ENCODE peak calls at places on chromosomes 4 and X, in seven cellular contexts. One of them, this sample, is unnamed.
A peak's percentile ranks its signal among the peaks of the same experiment; 100 is the strongest.

GRCh38 chr4:52823478-52824092 is 38.5 kb upstream of the RASL11B start:
- DNase-seq in SK-N-SH: no peak
- DNase-seq in HCT116: peak; percentile 54
- DNase-seq in K562: no peak
- DNase-seq in HepG2: no peak
- DNase-seq in H1: no peak
- DNase-seq in GM12878: no peak
- DNase-seq in this sample: no peak

GRCh38 chr4:153541426-153542096 is 75.4 kb downstream of the TMEM131L start:
- DNase-seq in SK-N-SH: no peak
- DNase-seq in HCT116: no peak
- DNase-seq in K562: no peak
- DNase-seq in HepG2: no peak
- DNase-seq in H1: no peak
- DNase-seq in GM12878: no peak
- DNase-seq in this sample: no peak

GRCh38 chrX:134632386-134632785 is 25.9 kb downstream of the PLAC1 start:
- DNase-seq in SK-N-SH: no peak
- DNase-seq in HCT116: no peak
- DNase-seq in K562: no peak
- DNase-seq in HepG2: no peak
- DNase-seq in H1: no peak
- DNase-seq in GM12878: no peak
- DNase-seq in this sample: no peak

GRCh38 chrX:21907250-21907649 is 33.3 kb upstream of the SMS start:
- DNase-seq in SK-N-SH: no peak
- DNase-seq in HCT116: no peak
- DNase-seq in K562: no peak
- DNase-seq in HepG2: no peak
- DNase-seq in H1: no peak
- DNase-seq in GM12878: no peak
- DNase-seq in this sample: no peak

GRCh38 chr4:8238061-8238511 is 31.5 kb upstream of the HTRA3 start:
- DNase-seq in SK-N-SH: no peak
- DNase-seq in HCT116: no peak
- DNase-seq in K562: no peak
- DNase-seq in HepG2: no peak
- DNase-seq in H1: peak; percentile 63
- DNase-seq in GM12878: no peak
- DNase-seq in this sample: no peak

GRCh38 chrX:46959101-46959500 is 46.9 kb downstream of the JADE3 start:
- DNase-seq in SK-N-SH: no peak
- DNase-seq in HCT116: no peak
- DNase-seq in K562: no peak
- DNase-seq in HepG2: no peak
- DNase-seq in H1: no peak
- DNase-seq in GM12878: no peak
- DNase-seq in this sample: no peak

GRCh38 chr4:25290490-25291067 is 22.0 kb upstream of the ZCCHC4 start:
- DNase-seq in SK-N-SH: no peak
- DNase-seq in HCT116: no peak
- DNase-seq in K562: no peak
- DNase-seq in HepG2: peak; percentile 44
- DNase-seq in H1: no peak
- DNase-seq in GM12878: no peak
- DNase-seq in this sample: no peak

GRCh38 chr4:5874811-5875465 is 17.9 kb downstream of the CRMP1 start:
- DNase-seq in SK-N-SH: no peak
- DNase-seq in HCT116: no peak
- DNase-seq in K562: no peak
- DNase-seq in HepG2: no peak
- DNase-seq in H1: no peak
- DNase-seq in GM12878: no peak
- DNase-seq in this sample: no peak

GRCh38 chr4:144611850-144612249 is 34.1 kb upstream of the HHIP start:
- DNase-seq in SK-N-SH: peak; percentile 25
- DNase-seq in HCT116: peak; percentile 26
- DNase-seq in K562: peak; percentile 24
- DNase-seq in HepG2: peak; percentile 1
- DNase-seq in H1: peak; percentile 52
- DNase-seq in GM12878: no peak
- DNase-seq in this sample: peak; percentile 6

GRCh38 chr4:8210631-8211030 is 11.5 kb downstream of the SH3TC1 start:
- DNase-seq in SK-N-SH: no peak
- DNase-seq in HCT116: no peak
- DNase-seq in K562: no peak
- DNase-seq in HepG2: no peak
- DNase-seq in H1: no peak
- DNase-seq in GM12878: no peak
- DNase-seq in this sample: no peak

GRCh38 chrX:100946521-100946920 is 17.8 kb upstream of the XKRX start:
- DNase-seq in SK-N-SH: no peak
- DNase-seq in HCT116: no peak
- DNase-seq in K562: no peak
- DNase-seq in HepG2: no peak
- DNase-seq in H1: no peak
- DNase-seq in GM12878: no peak
- DNase-seq in this sample: no peak

GRCh38 chr4:995311-996026 is 2.3 kb upstream of the SLC26A1 start:
- DNase-seq in SK-N-SH: peak; percentile 41
- DNase-seq in HCT116: no peak
- DNase-seq in K562: no peak
- DNase-seq in HepG2: no peak
- DNase-seq in H1: no peak
- DNase-seq in GM12878: no peak
- DNase-seq in this sample: no peak

GRCh38 chr4:88549815-88550214 is 26.2 kb upstream of the PYURF start:
- DNase-seq in SK-N-SH: no peak
- DNase-seq in HCT116: no peak
- DNase-seq in K562: no peak
- DNase-seq in HepG2: no peak
- DNase-seq in H1: no peak
- DNase-seq in GM12878: no peak
- DNase-seq in this sample: no peak

GRCh38 chrX:39749728-39750127 is 348.0 kb downstream of the BCOR start:
- DNase-seq in SK-N-SH: no peak
- DNase-seq in HCT116: no peak
- DNase-seq in K562: no peak
- DNase-seq in HepG2: no peak
- DNase-seq in H1: no peak
- DNase-seq in GM12878: no peak
- DNase-seq in this sample: no peak

GRCh38 chr4:103478210-103478609 is 241.6 kb downstream of the TACR3 start:
- DNase-seq in SK-N-SH: no peak
- DNase-seq in HCT116: no peak
- DNase-seq in K562: no peak
- DNase-seq in HepG2: no peak
- DNase-seq in H1: no peak
- DNase-seq in GM12878: no peak
- DNase-seq in this sample: no peak

GRCh38 chr4:53914313-53915016 is 149.9 kb downstream of the CHIC2 start:
- DNase-seq in SK-N-SH: no peak
- DNase-seq in HCT116: no peak
- DNase-seq in K562: no peak
- DNase-seq in HepG2: no peak
- DNase-seq in H1: no peak
- DNase-seq in GM12878: no peak
- DNase-seq in this sample: peak; percentile 21

GRCh38 chr4:53913771-53914170 is 150.6 kb downstream of the CHIC2 start:
- DNase-seq in SK-N-SH: no peak
- DNase-seq in HCT116: no peak
- DNase-seq in K562: no peak
- DNase-seq in HepG2: no peak
- DNase-seq in H1: no peak
- DNase-seq in GM12878: no peak
- DNase-seq in this sample: no peak

GRCh38 chr4:53919605-53920004 is 144.8 kb downstream of the CHIC2 start:
- DNase-seq in SK-N-SH: no peak
- DNase-seq in HCT116: no peak
- DNase-seq in K562: no peak
- DNase-seq in HepG2: no peak
- DNase-seq in H1: no peak
- DNase-seq in GM12878: no peak
- DNase-seq in this sample: no peak

GRCh38 chr4:53917719-53918118 is 146.7 kb downstream of the CHIC2 start:
- DNase-seq in SK-N-SH: no peak
- DNase-seq in HCT116: no peak
- DNase-seq in K562: no peak
- DNase-seq in HepG2: no peak
- DNase-seq in H1: no peak
- DNase-seq in GM12878: no peak
- DNase-seq in this sample: no peak

GRCh38 chr4:53916431-53916889 is 147.9 kb downstream of the CHIC2 start:
- DNase-seq in SK-N-SH: no peak
- DNase-seq in HCT116: no peak
- DNase-seq in K562: no peak
- DNase-seq in HepG2: no peak
- DNase-seq in H1: no peak
- DNase-seq in GM12878: no peak
- DNase-seq in this sample: no peak
- TF ChIP-seq MAX in SK-N-SH: no peak
- TF ChIP-seq MAX in HCT116: no peak
- TF ChIP-seq MAX in K562: no peak
- TF ChIP-seq MAX in HepG2: no peak
- TF ChIP-seq MAX in H1: no peak
- TF ChIP-seq MAX in GM12878: no peak
- TF ChIP-seq MAX in this sample: no peak

GRCh38 chr4:55866973-55867574 is 13.6 kb downstream of the EXOC1 start:
- DNase-seq in SK-N-SH: peak; percentile 36
- DNase-seq in HCT116: peak; percentile 51
- DNase-seq in K562: peak; percentile 47
- DNase-seq in HepG2: peak; percentile 65
- DNase-seq in H1: no peak
- DNase-seq in GM12878: peak; percentile 38
- DNase-seq in this sample: peak; percentile 61
- H3K27ac ChIP-seq in SK-N-SH: no peak overlapping the region
- H3K27ac ChIP-seq in HCT116: peak overlapping the region; percentile 49
- H3K27ac ChIP-seq in K562: peak overlapping the region; percentile 64
- H3K27ac ChIP-seq in HepG2: no peak overlapping the region
- H3K27ac ChIP-seq in H1: no peak overlapping the region
- H3K27ac ChIP-seq in GM12878: peak overlapping the region; percentile 31
- H3K27ac ChIP-seq in this sample: no peak overlapping the region

GRCh38 chr4:33150139-33150538 is 2430.0 kb downstream of the PCDH7 start:
- DNase-seq in SK-N-SH: no peak
- DNase-seq in HCT116: no peak
- DNase-seq in K562: no peak
- DNase-seq in HepG2: no peak
- DNase-seq in H1: no peak
- DNase-seq in GM12878: no peak
- DNase-seq in this sample: no peak
- TF ChIP-seq MAX in SK-N-SH: no peak
- TF ChIP-seq MAX in HCT116: no peak
- TF ChIP-seq MAX in K562: no peak
- TF ChIP-seq MAX in HepG2: no peak
- TF ChIP-seq MAX in H1: no peak
- TF ChIP-seq MAX in GM12878: no peak
- TF ChIP-seq MAX in this sample: no peak

GRCh38 chrX:118418811-118419251 is 72.9 kb downstream of the WDR44 start:
- DNase-seq in SK-N-SH: no peak
- DNase-seq in HCT116: no peak
- DNase-seq in K562: no peak
- DNase-seq in HepG2: no peak
- DNase-seq in H1: no peak
- DNase-seq in GM12878: no peak
- DNase-seq in this sample: peak; percentile 5
- H3K27ac ChIP-seq in SK-N-SH: no peak overlapping the region
- H3K27ac ChIP-seq in HCT116: no peak overlapping the region
- H3K27ac ChIP-seq in K562: no peak overlapping the region
- H3K27ac ChIP-seq in HepG2: no peak overlapping the region
- H3K27ac ChIP-seq in H1: no peak overlapping the region
- H3K27ac ChIP-seq in GM12878: no peak overlapping the region
- H3K27ac ChIP-seq in this sample: no peak overlapping the region

GRCh38 chrX:48966796-48967579 is 4.7 kb downstream of the KCND1 start:
- DNase-seq in SK-N-SH: no peak
- DNase-seq in HCT116: no peak
- DNase-seq in K562: no peak
- DNase-seq in HepG2: no peak
- DNase-seq in H1: no peak
- DNase-seq in GM12878: no peak
- DNase-seq in this sample: no peak
- TF ChIP-seq MAX in SK-N-SH: no peak
- TF ChIP-seq MAX in HCT116: no peak
- TF ChIP-seq MAX in K562: no peak
- TF ChIP-seq MAX in HepG2: no peak
- TF ChIP-seq MAX in H1: no peak
- TF ChIP-seq MAX in GM12878: no peak
- TF ChIP-seq MAX in this sample: no peak

GRCh38 chr4:82268050-82268825 is 105.6 kb downstream of the HNRNPD start:
- DNase-seq in SK-N-SH: peak; percentile 57
- DNase-seq in HCT116: peak; percentile 29
- DNase-seq in K562: peak; percentile 22
- DNase-seq in HepG2: peak; percentile 51
- DNase-seq in H1: peak; percentile 51
- DNase-seq in GM12878: no peak
- DNase-seq in this sample: peak; percentile 40
- H3K27ac ChIP-seq in SK-N-SH: no peak overlapping the region
- H3K27ac ChIP-seq in HCT116: no peak overlapping the region
- H3K27ac ChIP-seq in K562: no peak overlapping the region
- H3K27ac ChIP-seq in HepG2: no peak overlapping the region
- H3K27ac ChIP-seq in H1: no peak overlapping the region
- H3K27ac ChIP-seq in GM12878: no peak overlapping the region
- H3K27ac ChIP-seq in this sample: no peak overlapping the region

GRCh38 chrX:110146521-110146920 is 143.6 kb downstream of the TMEM164 start:
- DNase-seq in SK-N-SH: peak; percentile 55
- DNase-seq in HCT116: peak; percentile 8
- DNase-seq in K562: peak; percentile 66
- DNase-seq in HepG2: peak; percentile 45
- DNase-seq in H1: peak; percentile 45
- DNase-seq in GM12878: no peak
- DNase-seq in this sample: peak; percentile 52
- TF ChIP-seq MAX in SK-N-SH: no peak
- TF ChIP-seq MAX in HCT116: no peak
- TF ChIP-seq MAX in K562: no peak
- TF ChIP-seq MAX in HepG2: no peak
- TF ChIP-seq MAX in H1: no peak
- TF ChIP-seq MAX in GM12878: no peak
- TF ChIP-seq MAX in this sample: no peak

DNA sequence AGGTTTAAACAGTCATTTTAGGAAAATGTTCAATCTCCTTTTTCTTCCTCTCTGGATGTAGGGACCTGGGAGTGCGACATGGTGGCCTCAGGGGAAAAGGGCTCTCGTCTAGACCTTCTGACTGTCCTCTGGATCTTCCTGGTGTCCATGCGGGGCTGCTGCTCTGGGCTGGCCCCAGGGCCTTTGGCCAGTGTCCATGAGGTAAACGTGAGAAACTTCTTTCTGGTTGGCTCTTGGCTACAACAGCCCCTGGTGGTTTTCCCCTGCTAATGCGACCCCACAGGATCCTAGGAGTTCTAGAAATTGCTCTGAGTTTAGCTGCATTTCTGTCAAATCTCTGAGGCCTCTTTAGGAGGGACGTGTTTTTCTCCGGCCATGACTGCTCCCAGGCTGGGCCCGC is 85.7 kb downstream of the MFAP3L start:
- DNase-seq in SK-N-SH: peak; percentile 27
- DNase-seq in HCT116: no peak
- DNase-seq in K562: no peak
- DNase-seq in HepG2: no peak
- DNase-seq in H1: peak; percentile 55
- DNase-seq in GM12878: no peak
- DNase-seq in this sample: no peak
- H3K27ac ChIP-seq in SK-N-SH: no peak overlapping the region
- H3K27ac ChIP-seq in HCT116: no peak overlapping the region
- H3K27ac ChIP-seq in K562: no peak overlapping the region
- H3K27ac ChIP-seq in HepG2: no peak overlapping the region
- H3K27ac ChIP-seq in H1: peak overlapping the region; percentile 23
- H3K27ac ChIP-seq in GM12878: no peak overlapping the region
- H3K27ac ChIP-seq in this sample: no peak overlapping the region